ENCODE peak calls at places on chromosomes 4 and X, in seven cellular contexts. E is amniotic epithelial cell; A is K562; R is HAP-1; C is non-pigmented ciliary epithelial cell; Q is activated CD4-positive, alpha-beta T cell treated with anti-CD3 and anti-CD28 coated beads, Interleukin-2, amount 50 U/mL, for 1 hour; W is OCI-LY7. N is an unnamed sample.

GRCh38 chrX:72641601-72642000 is 69.0 kb upstream of the HDAC8 start:
- DNase-seq in W (no peak), Q (no peak), A (no peak), R (no peak), E (no peak), C (no peak), N (no peak)

GRCh38 chr4:28225005-28225404 is 1364.4 kb downstream of the STIM2 start:
- DNase-seq in C (no peak), A (no peak), Q (no peak), E (peak), W (peak), R (peak), N (no peak)

GRCh38 chrX:48458711-48459110 is 11.3 kb downstream of the SLC38A5 start:
- DNase-seq in C (no peak), W (no peak), R (no peak), E (no peak), A (no peak), Q (no peak), N (no peak)

GRCh38 chr4:8155048-8155447 is 3.6 kb downstream of the ABLIM2 start:
- DNase-seq in W (no peak), Q (no peak), E (peak), A (no peak), C (no peak), R (no peak), N (no peak)

GRCh38 chr4:109801099-109801789 is 555 bp downstream of the CFI start:
- DNase-seq in Q (no peak), R (no peak), W (no peak), E (peak), A (no peak), C (no peak), N (no peak)

GRCh38 chrX:57772637-57773036 is 92.6 kb upstream of the NLRP2B start:
- DNase-seq in A (no peak), Q (no peak), W (no peak), E (no peak), R (peak), C (no peak), N (no peak)

GRCh38 chr4:101282076-101282844 is 65.1 kb downstream of the PPP3CA start:
- DNase-seq in W (no peak), Q (no peak), A (no peak), R (no peak), C (no peak), E (no peak), N (no peak)

GRCh38 chr4:6114601-6115000 is 85.7 kb downstream of the JAKMIP1 start:
- DNase-seq in E (no peak), C (no peak), R (no peak), A (no peak), W (no peak), Q (no peak), N (no peak)

GRCh38 chr4:81466841-81467671 is 4.7 kb downstream of the RASGEF1B start:
- DNase-seq in R (peak), W (peak), A (peak), Q (peak), C (no peak), E (peak), N (no peak)

GRCh38 chrX:2385224-2385623 is 115.6 kb downstream of the DHRSX start:
- DNase-seq in R (no peak), C (peak), W (no peak), A (no peak), E (peak), Q (no peak), N (no peak)

GRCh38 chr4:8774071-8774470 is 97.6 kb downstream of the HMX1 start:
- DNase-seq in R (no peak), A (no peak), E (no peak), W (no peak), C (no peak), Q (no peak), N (no peak)

GRCh38 chr4:8473198-8473919 is 32.8 kb downstream of the TRMT44 start:
- DNase-seq in A (no peak), R (no peak), C (no peak), E (no peak), W (no peak), Q (no peak), N (no peak)

GRCh38 chrX:8455600-8455999 is 9.0 kb upstream of the VCX3B start:
- DNase-seq in A (no peak), Q (no peak), C (no peak), W (no peak), R (no peak), E (no peak), N (no peak)

GRCh38 chrX:82163701-82164100 is 961.8 kb downstream of the SH3BGRL start:
- DNase-seq in Q (no peak), W (no peak), R (no peak), A (no peak), E (no peak), C (no peak), N (no peak)

GRCh38 chr4:128600410-128600809 is 209.1 kb upstream of the JADE1 start:
- DNase-seq in R (no peak), E (peak), W (no peak), C (no peak), A (no peak), Q (no peak), N (peak)

GRCh38 chr4:15320116-15320515 is 107.7 kb upstream of the C1QTNF7 start:
- DNase-seq in E (no peak), R (no peak), A (no peak), C (no peak), W (no peak), Q (no peak), N (no peak)

GRCh38 chr4:184437565-184437964 is 36.8 kb downstream of the IRF2 start:
- DNase-seq in C (no peak), W (no peak), A (no peak), R (no peak), E (no peak), Q (no peak), N (no peak)

GRCh38 chr4:83230928-83231327 is 53.7 kb downstream of the COQ2 start:
- DNase-seq in C (no peak), W (no peak), E (no peak), R (no peak), Q (no peak), A (no peak), N (no peak)

GRCh38 chrX:136689441-136689840 is 41.5 kb downstream of the CD40LG start:
- DNase-seq in Q (peak), C (peak), R (no peak), A (peak), E (peak), W (no peak), N (no peak)

GRCh38 chrX:103628386-103629290 is at the start of gene TCEAL1:
- DNase-seq in E (no peak), W (peak), A (peak), Q (peak), C (no peak), R (peak), N (no peak)

GRCh38 chrX:11287505-11287904 is 5.7 kb upstream of the AMELX start:
- DNase-seq in W (no peak), R (no peak), E (peak), Q (no peak), C (no peak), A (no peak), N (no peak)

GRCh38 chrX:154517101-154517781 is 1.2 kb upstream of the FAM3A start:
- DNase-seq in E (peak), W (no peak), Q (no peak), C (no peak), R (no peak), A (no peak), N (no peak)

GRCh38 chrX:19107035-19107434 is 15.2 kb downstream of the ADGRG2 start:
- DNase-seq in E (no peak), R (peak), Q (no peak), W (no peak), A (no peak), C (no peak), N (no peak)